ENCODE peak calls at places on chromosomes 4 and X, in nine cellular contexts. One of them, this sample, is unnamed.

GRCh38 chr4:48093949-48094550 is 40.0 kb downstream of the TXK start:
- DNase-seq in progenitor cell of endocrine pancreas: no peak
- DNase-seq in PC-9: peak
- DNase-seq in fibroblast of the aortic adventitia: peak
- DNase-seq in endothelial cell: no peak
- DNase-seq in GM23338: peak
- DNase-seq in neural crest cell: no peak
- DNase-seq in fibroblast of mammary gland: no peak
- DNase-seq in coronary artery: no peak
- DNase-seq in this sample: no peak

GRCh38 chr4:16770887-16771286 is 127.6 kb downstream of the LDB2 start:
- DNase-seq in progenitor cell of endocrine pancreas: no peak
- DNase-seq in PC-9: no peak
- DNase-seq in fibroblast of the aortic adventitia: peak
- DNase-seq in endothelial cell: no peak
- DNase-seq in GM23338: no peak
- DNase-seq in neural crest cell: no peak
- DNase-seq in fibroblast of mammary gland: no peak
- DNase-seq in coronary artery: no peak
- DNase-seq in this sample: no peak

GRCh38 chr4:15455290-15455689 is 14.4 kb upstream of the CC2D2A start:
- DNase-seq in progenitor cell of endocrine pancreas: no peak
- DNase-seq in PC-9: no peak
- DNase-seq in fibroblast of the aortic adventitia: peak
- DNase-seq in endothelial cell: no peak
- DNase-seq in GM23338: no peak
- DNase-seq in neural crest cell: no peak
- DNase-seq in fibroblast of mammary gland: peak
- DNase-seq in coronary artery: peak
- DNase-seq in this sample: no peak

GRCh38 chr4:83356899-83357661 is 22.4 kb upstream of the HPSE start:
- DNase-seq in progenitor cell of endocrine pancreas: no peak
- DNase-seq in PC-9: no peak
- DNase-seq in fibroblast of the aortic adventitia: peak
- DNase-seq in endothelial cell: no peak
- DNase-seq in GM23338: no peak
- DNase-seq in neural crest cell: no peak
- DNase-seq in fibroblast of mammary gland: peak
- DNase-seq in coronary artery: no peak
- DNase-seq in this sample: no peak

GRCh38 chr4:75831856-75832405 is 70.3 kb downstream of the PPEF2 start:
- DNase-seq in progenitor cell of endocrine pancreas: no peak
- DNase-seq in PC-9: no peak
- DNase-seq in fibroblast of the aortic adventitia: no peak
- DNase-seq in endothelial cell: no peak
- DNase-seq in GM23338: peak
- DNase-seq in neural crest cell: no peak
- DNase-seq in fibroblast of mammary gland: no peak
- DNase-seq in coronary artery: no peak
- DNase-seq in this sample: no peak

GRCh38 chr4:174222266-174222872 is 61.1 kb downstream of the FBXO8 start:
- DNase-seq in progenitor cell of endocrine pancreas: no peak
- DNase-seq in PC-9: no peak
- DNase-seq in fibroblast of the aortic adventitia: peak
- DNase-seq in endothelial cell: no peak
- DNase-seq in GM23338: peak
- DNase-seq in neural crest cell: no peak
- DNase-seq in fibroblast of mammary gland: peak
- DNase-seq in coronary artery: no peak
- DNase-seq in this sample: no peak

GRCh38 chrX:113741744-113742143 is 842.1 kb upstream of the HTR2C start:
- DNase-seq in progenitor cell of endocrine pancreas: no peak
- DNase-seq in PC-9: peak
- DNase-seq in fibroblast of the aortic adventitia: peak
- DNase-seq in endothelial cell: peak
- DNase-seq in GM23338: peak
- DNase-seq in neural crest cell: no peak
- DNase-seq in fibroblast of mammary gland: peak
- DNase-seq in coronary artery: no peak
- DNase-seq in this sample: peak

GRCh38 chrX:139766545-139766983 is 58.6 kb upstream of the MCF2 start:
- DNase-seq in progenitor cell of endocrine pancreas: no peak
- DNase-seq in PC-9: no peak
- DNase-seq in fibroblast of the aortic adventitia: no peak
- DNase-seq in endothelial cell: no peak
- DNase-seq in GM23338: no peak
- DNase-seq in neural crest cell: no peak
- DNase-seq in fibroblast of mammary gland: no peak
- DNase-seq in coronary artery: no peak
- DNase-seq in this sample: no peak

GRCh38 chr4:76758290-76758882 is 139.6 kb downstream of the SOWAHB start:
- DNase-seq in progenitor cell of endocrine pancreas: no peak
- DNase-seq in PC-9: peak
- DNase-seq in fibroblast of the aortic adventitia: peak
- DNase-seq in endothelial cell: no peak
- DNase-seq in GM23338: peak
- DNase-seq in neural crest cell: peak
- DNase-seq in fibroblast of mammary gland: peak
- DNase-seq in coronary artery: no peak
- DNase-seq in this sample: no peak

GRCh38 chr4:40525811-40526598 is 103.7 kb downstream of the RBM47 start:
- DNase-seq in progenitor cell of endocrine pancreas: no peak
- DNase-seq in PC-9: peak
- DNase-seq in fibroblast of the aortic adventitia: peak
- DNase-seq in endothelial cell: no peak
- DNase-seq in GM23338: peak
- DNase-seq in neural crest cell: no peak
- DNase-seq in fibroblast of mammary gland: peak
- DNase-seq in coronary artery: no peak
- DNase-seq in this sample: no peak

GRCh38 chr4:69718376-69719293 is 41.8 kb downstream of the SULT1B1 start:
- DNase-seq in progenitor cell of endocrine pancreas: no peak
- DNase-seq in PC-9: no peak
- DNase-seq in fibroblast of the aortic adventitia: peak
- DNase-seq in endothelial cell: no peak
- DNase-seq in GM23338: peak
- DNase-seq in neural crest cell: no peak
- DNase-seq in fibroblast of mammary gland: peak
- DNase-seq in coronary artery: no peak
- DNase-seq in this sample: no peak

GRCh38 chrX:41733939-41734338 is 10.0 kb downstream of the GPR82 start:
- DNase-seq in progenitor cell of endocrine pancreas: no peak
- DNase-seq in PC-9: no peak
- DNase-seq in fibroblast of the aortic adventitia: no peak
- DNase-seq in endothelial cell: no peak
- DNase-seq in GM23338: no peak
- DNase-seq in neural crest cell: no peak
- DNase-seq in fibroblast of mammary gland: no peak
- DNase-seq in coronary artery: no peak
- DNase-seq in this sample: no peak

GRCh38 chrX:137164329-137164728 is 130.5 kb upstream of the GPR101 start:
- DNase-seq in progenitor cell of endocrine pancreas: no peak
- DNase-seq in PC-9: no peak
- DNase-seq in fibroblast of the aortic adventitia: no peak
- DNase-seq in endothelial cell: no peak
- DNase-seq in GM23338: no peak
- DNase-seq in neural crest cell: no peak
- DNase-seq in fibroblast of mammary gland: no peak
- DNase-seq in coronary artery: no peak
- DNase-seq in this sample: no peak

GRCh38 chrX:137171626-137172025 is 137.8 kb upstream of the GPR101 start:
- DNase-seq in progenitor cell of endocrine pancreas: no peak
- DNase-seq in PC-9: no peak
- DNase-seq in fibroblast of the aortic adventitia: no peak
- DNase-seq in endothelial cell: no peak
- DNase-seq in GM23338: no peak
- DNase-seq in neural crest cell: no peak
- DNase-seq in fibroblast of mammary gland: no peak
- DNase-seq in coronary artery: no peak
- DNase-seq in this sample: no peak

DNA sequence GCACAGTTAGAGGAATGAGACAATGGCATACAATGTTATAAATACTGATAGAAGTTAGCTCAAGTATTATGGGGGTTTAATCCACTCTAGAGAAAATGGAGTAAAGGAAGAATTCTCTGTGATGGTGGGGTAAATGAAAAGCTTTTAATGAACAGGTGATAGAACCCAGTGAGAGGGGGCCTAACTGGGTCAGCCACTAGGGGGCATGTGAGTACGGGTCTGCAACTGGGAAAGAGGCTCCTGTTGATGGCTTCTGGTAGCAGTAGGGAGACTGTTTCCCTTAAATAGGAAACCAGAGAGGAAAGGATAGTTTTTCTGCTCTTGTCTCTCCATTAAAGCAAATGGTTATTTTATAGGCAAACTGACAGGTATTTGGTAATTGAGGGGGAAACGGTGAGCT is 132.8 kb upstream of the GPR101 start:
- DNase-seq in progenitor cell of endocrine pancreas: no peak
- DNase-seq in PC-9: no peak
- DNase-seq in fibroblast of the aortic adventitia: no peak
- DNase-seq in endothelial cell: peak
- DNase-seq in GM23338: peak
- DNase-seq in neural crest cell: no peak
- DNase-seq in fibroblast of mammary gland: no peak
- DNase-seq in coronary artery: no peak
- DNase-seq in this sample: peak
- TF ChIP-seq CTCF in progenitor cell of endocrine pancreas: peak
- TF ChIP-seq CTCF in PC-9: peak
- TF ChIP-seq CTCF in fibroblast of the aortic adventitia: no peak
- TF ChIP-seq CTCF in endothelial cell: peak
- TF ChIP-seq CTCF in GM23338: peak
- TF ChIP-seq CTCF in neural crest cell: peak
- TF ChIP-seq CTCF in fibroblast of mammary gland: peak
- TF ChIP-seq CTCF in coronary artery: no peak
- TF ChIP-seq CTCF in this sample: peak

DNA sequence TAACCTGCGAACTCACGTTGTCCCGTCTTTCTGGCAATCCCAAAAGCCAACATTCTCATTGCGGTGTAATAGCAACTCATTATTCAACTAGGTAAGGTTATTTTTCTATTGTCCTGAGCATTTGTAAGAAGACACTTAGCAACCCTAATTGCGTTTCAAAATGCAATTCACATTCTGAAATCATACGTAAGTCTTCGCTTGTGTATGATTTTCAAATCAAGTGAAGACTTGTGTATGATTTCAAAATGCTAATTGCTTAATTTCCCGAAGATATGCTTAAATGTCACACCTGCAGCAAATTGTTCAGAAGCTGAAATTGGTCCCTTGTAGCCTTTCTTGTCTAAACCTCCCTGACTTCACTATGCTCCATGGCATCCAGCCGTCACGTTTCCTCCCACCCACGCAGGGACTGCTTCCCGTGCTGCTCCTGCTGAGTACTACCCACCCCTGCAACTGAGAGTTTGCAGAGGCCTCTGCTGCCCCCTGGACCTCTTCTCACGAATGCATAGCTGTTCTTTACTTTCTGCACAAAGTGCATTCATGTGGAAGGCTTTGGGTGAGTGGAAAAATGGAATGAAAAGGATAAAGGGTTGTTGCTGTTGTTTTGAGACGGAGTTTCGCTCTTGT is 40.8 kb upstream of the CLDN24 start:
- DNase-seq in progenitor cell of endocrine pancreas: no peak
- DNase-seq in PC-9: no peak
- DNase-seq in fibroblast of the aortic adventitia: peak
- DNase-seq in endothelial cell: peak
- DNase-seq in GM23338: peak
- DNase-seq in neural crest cell: no peak
- DNase-seq in fibroblast of mammary gland: peak
- DNase-seq in coronary artery: no peak
- DNase-seq in this sample: no peak
- TF ChIP-seq CTCF in progenitor cell of endocrine pancreas: peak
- TF ChIP-seq CTCF in PC-9: no peak
- TF ChIP-seq CTCF in fibroblast of the aortic adventitia: peak
- TF ChIP-seq CTCF in endothelial cell: no peak
- TF ChIP-seq CTCF in GM23338: peak
- TF ChIP-seq CTCF in neural crest cell: peak
- TF ChIP-seq CTCF in fibroblast of mammary gland: peak
- TF ChIP-seq CTCF in coronary artery: no peak
- TF ChIP-seq CTCF in this sample: no peak

DNA sequence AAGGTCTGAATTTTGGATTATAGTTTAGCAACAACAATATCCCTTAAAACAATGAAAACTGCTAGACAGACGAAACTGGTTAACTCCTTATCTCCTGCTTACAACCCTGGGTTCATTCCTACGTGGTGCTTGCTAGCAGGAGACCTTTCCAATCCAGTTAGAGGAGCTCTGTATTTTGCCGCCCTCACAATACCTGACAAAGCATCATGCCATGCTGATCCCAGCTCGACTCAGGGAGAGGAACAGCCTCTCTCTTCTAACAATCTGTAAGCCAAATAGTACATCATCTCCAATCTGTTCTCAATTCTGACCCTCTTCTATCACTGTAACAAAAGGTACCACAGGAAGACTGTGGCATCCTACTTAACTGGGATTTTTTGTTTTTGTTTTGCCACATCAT is 74.4 kb downstream of the PAPSS1 start:
- DNase-seq in progenitor cell of endocrine pancreas: no peak
- DNase-seq in PC-9: no peak
- DNase-seq in fibroblast of the aortic adventitia: no peak
- DNase-seq in endothelial cell: no peak
- DNase-seq in GM23338: no peak
- DNase-seq in neural crest cell: no peak
- DNase-seq in fibroblast of mammary gland: no peak
- DNase-seq in coronary artery: no peak
- DNase-seq in this sample: no peak
- TF ChIP-seq CTCF in progenitor cell of endocrine pancreas: no peak
- TF ChIP-seq CTCF in PC-9: no peak
- TF ChIP-seq CTCF in fibroblast of the aortic adventitia: no peak
- TF ChIP-seq CTCF in endothelial cell: no peak
- TF ChIP-seq CTCF in GM23338: no peak
- TF ChIP-seq CTCF in neural crest cell: no peak
- TF ChIP-seq CTCF in fibroblast of mammary gland: no peak
- TF ChIP-seq CTCF in coronary artery: no peak
- TF ChIP-seq CTCF in this sample: no peak

GRCh38 chr4:110472583-110473329 is 3.2 kb upstream of the ENPEP start:
- DNase-seq in progenitor cell of endocrine pancreas: no peak
- DNase-seq in PC-9: no peak
- DNase-seq in fibroblast of the aortic adventitia: no peak
- DNase-seq in endothelial cell: no peak
- DNase-seq in GM23338: peak
- DNase-seq in neural crest cell: no peak
- DNase-seq in fibroblast of mammary gland: no peak
- DNase-seq in coronary artery: no peak
- DNase-seq in this sample: no peak
- TF ChIP-seq CTCF in progenitor cell of endocrine pancreas: no peak
- TF ChIP-seq CTCF in PC-9: no peak
- TF ChIP-seq CTCF in fibroblast of the aortic adventitia: no peak
- TF ChIP-seq CTCF in endothelial cell: no peak
- TF ChIP-seq CTCF in GM23338: no peak
- TF ChIP-seq CTCF in neural crest cell: no peak
- TF ChIP-seq CTCF in fibroblast of mammary gland: no peak
- TF ChIP-seq CTCF in coronary artery: no peak
- TF ChIP-seq CTCF in this sample: no peak

GRCh38 chr4:45971108-45971507 is 152.7 kb downstream of the GABRG1 start:
- DNase-seq in progenitor cell of endocrine pancreas: no peak
- DNase-seq in PC-9: no peak
- DNase-seq in fibroblast of the aortic adventitia: no peak
- DNase-seq in endothelial cell: no peak
- DNase-seq in GM23338: no peak
- DNase-seq in neural crest cell: no peak
- DNase-seq in fibroblast of mammary gland: no peak
- DNase-seq in coronary artery: no peak
- DNase-seq in this sample: no peak
- TF ChIP-seq CTCF in progenitor cell of endocrine pancreas: no peak
- TF ChIP-seq CTCF in PC-9: no peak
- TF ChIP-seq CTCF in fibroblast of the aortic adventitia: no peak
- TF ChIP-seq CTCF in endothelial cell: no peak
- TF ChIP-seq CTCF in GM23338: no peak
- TF ChIP-seq CTCF in neural crest cell: no peak
- TF ChIP-seq CTCF in fibroblast of mammary gland: no peak
- TF ChIP-seq CTCF in coronary artery: no peak
- TF ChIP-seq CTCF in this sample: no peak

This sample was measured in nephron progenitor cell.